ENCODE peak calls at places on chromosomes 16 and 17, in six cellular contexts. G is mucosa of descending colon; C is body of pancreas; H is CD8-positive, alpha-beta T cell; X is stomach; Y is adrenal gland. S is an unnamed sample.

GRCh38 chr16:65975049-65975708 is 391.3 kb upstream of the CDH5 start:
- DNase-seq in G (no peak), C (no peak), H (no peak), X (no peak), Y (peak), S (peak)

GRCh38 chr17:74858672-74859438 is 830 bp downstream of the GRIN2C start:
- DNase-seq in G (no peak), C (no peak), H (no peak), X (no peak), Y (no peak), S (no peak)

GRCh38 chr16:64339052-64339770 is 782.7 kb downstream of the CDH11 start:
- DNase-seq in G (no peak), C (no peak), H (no peak), X (no peak), Y (no peak), S (no peak)

GRCh38 chr17:17235212-17236174 is 1.5 kb downstream of the FLCN start:
- DNase-seq in G (peak), C (peak), H (no peak), X (no peak), Y (no peak), S (peak)

GRCh38 chr17:2749784-2750181 is 331 bp upstream of the CCDC92B start:
- DNase-seq in G (peak), C (peak), H (peak), X (peak), Y (peak), S (peak)

GRCh38 chr16:67000384-67001158 is 12.2 kb downstream of the CES4A start:
- DNase-seq in G (peak), C (peak), H (peak), X (peak), Y (peak), S (no peak)

GRCh38 chr17:29107933-29108805 is 65.2 kb downstream of the PIPOX start:
- DNase-seq in G (no peak), C (peak), H (no peak), X (peak), Y (peak), S (peak)

GRCh38 chr17:82615084-82616020 is 32.9 kb downstream of the WDR45B start:
- DNase-seq in G (no peak), C (no peak), H (no peak), X (no peak), Y (no peak), S (no peak)

GRCh38 chr16:77304883-77305282 is 105.7 kb downstream of the SYCE1L start:
- DNase-seq in G (no peak), C (no peak), H (no peak), X (no peak), Y (no peak), S (no peak)

GRCh38 chr17:2195729-2196128 is 107.9 kb downstream of the SMG6 start:
- DNase-seq in G (no peak), C (no peak), H (no peak), X (no peak), Y (no peak), S (peak)

GRCh38 chr17:51590071-51590470 is 329.7 kb downstream of the UTP18 start:
- DNase-seq in G (no peak), C (no peak), H (no peak), X (no peak), Y (no peak), S (no peak)

GRCh38 chr16:88383401-88384221 is 852 bp downstream of the ZNF469 start:
- DNase-seq in G (peak), C (peak), H (no peak), X (peak), Y (no peak), S (no peak)

GRCh38 chr16:89352091-89352681 is 134.7 kb downstream of the ZNF778 start:
- DNase-seq in G (no peak), C (no peak), H (no peak), X (no peak), Y (no peak), S (peak)

GRCh38 chr17:63516910-63517824 is 6.0 kb upstream of the KCNH6 start:
- DNase-seq in G (no peak), C (no peak), H (no peak), X (no peak), Y (no peak), S (peak)

GRCh38 chr17:63512896-63513644 is 10.1 kb upstream of the KCNH6 start:
- DNase-seq in G (no peak), C (no peak), H (no peak), X (no peak), Y (no peak), S (no peak)

GRCh38 chr17:63514974-63515373 is 8.2 kb upstream of the KCNH6 start:
- DNase-seq in G (no peak), C (no peak), H (no peak), X (no peak), Y (no peak), S (no peak)

GRCh38 chr17:63514477-63514876 is 8.7 kb upstream of the KCNH6 start:
- DNase-seq in G (no peak), C (no peak), H (no peak), X (no peak), Y (no peak), S (no peak)

GRCh38 chr17:63515426-63515825 is 7.7 kb upstream of the KCNH6 start:
- DNase-seq in G (no peak), C (no peak), H (no peak), X (no peak), Y (no peak), S (no peak)
- TF ChIP-seq CTCF in G (no peak), C (no peak), H (no peak), X (no peak), Y (no peak), S (no peak)

DNA sequence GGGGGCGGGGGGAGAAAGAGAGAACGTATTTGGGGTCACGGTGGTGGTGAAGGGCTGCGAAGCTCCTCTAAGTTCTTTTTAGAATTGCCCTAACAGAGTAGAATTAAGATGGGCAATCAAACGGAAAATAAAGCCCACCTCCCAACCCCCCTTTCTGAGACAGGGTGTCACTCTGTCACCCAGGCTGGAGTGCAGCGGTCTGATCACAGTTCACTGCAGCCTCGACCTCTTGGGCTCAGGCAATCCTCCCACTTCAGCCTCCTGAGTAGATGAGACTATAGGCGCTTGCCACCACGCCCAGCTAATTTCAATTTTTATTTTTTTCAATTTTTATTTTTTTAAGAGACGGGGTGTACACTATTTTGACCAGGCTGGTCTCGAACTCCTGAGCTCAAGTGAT is 710 bp upstream of the CAVIN1 start:
- DNase-seq in G (no peak), C (no peak), H (no peak), X (no peak), Y (no peak), S (no peak)
- H3K4me3 ChIP-seq in G (no peak), C (no peak), H (no peak), X (peak), Y (peak), S (no peak)

GRCh38 chr17:58525239-58525638 is 10.8 kb upstream of the MTMR4 start:
- DNase-seq in G (no peak), C (peak), H (no peak), X (no peak), Y (peak), S (peak)
- TF ChIP-seq CTCF in G (no peak), C (no peak), H (no peak), X (no peak), Y (no peak), S (no peak)

GRCh38 chr17:43540821-43541674 is 5.1 kb downstream of the ETV4 start:
- DNase-seq in G (no peak), C (no peak), H (no peak), X (no peak), Y (no peak), S (no peak)
- H3K4me3 ChIP-seq in G (no peak), C (no peak), H (no peak), X (no peak), Y (no peak), S (no peak)

GRCh38 chr17:78977992-78978973 is 1.4 kb downstream of the LGALS3BP start:
- DNase-seq in G (no peak), C (no peak), H (no peak), X (peak), Y (peak), S (no peak)
- TF ChIP-seq CTCF in G (no peak), C (no peak), H (no peak), X (no peak), Y (no peak), S (peak)

DNA sequence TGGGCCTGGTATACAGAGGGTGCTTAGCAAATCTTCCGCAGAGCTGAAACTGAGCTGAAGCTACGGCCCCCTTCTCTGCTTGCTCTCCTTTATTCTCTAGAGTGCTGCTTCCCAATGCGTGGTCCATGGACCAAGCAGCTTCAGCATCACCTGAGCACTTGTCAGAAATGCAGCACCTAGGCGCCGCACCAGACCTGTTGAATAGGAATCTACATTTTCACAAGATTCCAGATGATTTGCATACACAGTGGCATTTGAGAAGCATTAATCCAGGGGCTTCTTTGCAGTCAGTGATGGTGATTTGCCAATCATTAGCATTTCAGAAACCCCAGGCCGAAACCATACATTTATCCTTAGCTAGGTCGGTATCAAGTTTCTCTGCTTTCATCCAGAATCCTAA is 204.2 kb downstream of the CDH13 start:
- DNase-seq in G (no peak), C (no peak), H (no peak), X (no peak), Y (no peak), S (no peak)
- H3K4me3 ChIP-seq in G (no peak), C (no peak), H (no peak), X (no peak), Y (no peak), S (no peak)

GRCh38 chr16:85557976-85558589 is 55.0 kb upstream of the GSE1 start:
- DNase-seq in G (peak), C (peak), H (no peak), X (peak), Y (no peak), S (peak)

GRCh38 chr16:85554791-85555548 is 58.2 kb upstream of the GSE1 start:
- DNase-seq in G (peak), C (peak), H (peak), X (peak), Y (peak), S (peak)

GRCh38 chr16:85555549-85556455 is 57.3 kb upstream of the GSE1 start:
- DNase-seq in G (peak), C (peak), H (no peak), X (peak), Y (peak), S (no peak)

GRCh38 chr16:85556456-85557082 is 56.6 kb upstream of the GSE1 start:
- DNase-seq in G (peak), C (peak), H (no peak), X (peak), Y (peak), S (no peak)

DNA sequence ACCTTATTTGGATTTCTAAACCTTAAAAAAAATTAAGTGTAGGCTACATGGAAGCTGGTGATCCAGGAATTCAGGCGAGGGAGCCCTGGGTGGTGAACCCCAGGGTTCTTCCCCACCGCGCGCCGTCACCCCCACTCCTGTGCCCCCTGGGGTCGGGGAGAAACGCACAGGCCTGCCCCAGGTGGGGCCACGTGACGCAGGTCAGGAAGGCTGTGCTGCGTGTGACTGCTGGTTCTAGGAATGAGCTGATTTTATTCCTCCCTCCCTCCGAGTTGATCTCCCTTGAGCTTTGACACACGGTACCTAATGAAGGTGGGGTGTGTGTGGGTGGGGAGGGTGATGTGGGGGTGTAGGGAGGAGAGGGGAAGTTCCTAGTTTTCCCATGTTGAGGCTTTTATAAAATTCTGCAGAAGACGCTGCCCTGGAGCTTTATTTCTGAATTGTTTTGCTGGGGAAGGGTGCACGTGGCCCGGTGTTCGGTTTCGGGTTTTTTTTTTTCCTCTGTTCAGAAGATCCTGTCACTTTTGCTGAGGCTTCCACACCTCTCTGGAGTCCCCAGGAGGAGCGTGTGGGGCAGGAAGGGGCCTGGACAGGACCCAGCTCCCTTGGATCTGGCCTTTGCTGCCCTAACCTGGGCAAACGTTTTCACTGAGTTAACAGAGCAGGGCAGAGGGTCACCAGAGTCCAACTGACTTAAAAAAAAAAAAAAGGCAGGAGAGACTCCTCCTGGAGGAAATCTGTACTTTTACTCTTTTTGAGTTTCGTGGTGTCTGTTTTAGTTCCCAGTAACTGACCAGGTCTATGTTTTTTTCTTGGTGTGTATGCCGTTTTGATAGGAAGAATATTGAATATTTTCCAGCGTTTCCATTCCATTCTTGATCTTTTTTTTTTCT is 55.8 kb upstream of the GSE1 start:
- DNase-seq in G (peak), C (peak), H (no peak), X (no peak), Y (no peak), S (peak)
- TF ChIP-seq CTCF in G (no peak), C (no peak), H (no peak), X (no peak), Y (no peak), S (no peak)

S was measured in bronchial epithelial cell.